ENCODE peak calls at places on chromosome 20, in seven cellular contexts. Y is choroid plexus epithelial cell, I is heart right ventricle, D is HCT116, R is tibial artery, P is GM13976, H is endothelial cell. U is an unnamed sample.

GRCh38 chr20:42359617-42360016 is 741.4 kb upstream of the CHD6 start:
- DNase-seq in P (no peak), R (no peak), I (no peak), H (no peak), Y (no peak), D (no peak), U (no peak)

GRCh38 chr20:34215711-34216381 is 25.4 kb upstream of the ASIP start:
- DNase-seq in R (peak), I (peak), H (peak), Y (peak), P (peak), D (peak), U (peak)

GRCh38 chr20:46367967-46368901 is 38.2 kb downstream of the ELMO2 start:
- DNase-seq in Y (peak), I (no peak), H (no peak), P (no peak), D (no peak), R (no peak), U (no peak)

GRCh38 chr20:18926972-18927371 is 113.4 kb downstream of the SCP2D1 start:
- DNase-seq in R (no peak), D (no peak), I (no peak), P (no peak), H (no peak), Y (no peak), U (no peak)

GRCh38 chr20:63102720-63103375 is 96.1 kb upstream of the BHLHE23 start:
- DNase-seq in H (no peak), I (no peak), P (peak), D (no peak), R (peak), Y (peak), U (peak)

GRCh38 chr20:8876381-8876780 is 192.5 kb upstream of the PLCB4 start:
- DNase-seq in H (no peak), I (no peak), P (no peak), Y (no peak), R (no peak), D (no peak), U (no peak)

GRCh38 chr20:56234110-56234509 is 14.4 kb upstream of the MC3R start:
- DNase-seq in R (no peak), H (no peak), D (no peak), I (no peak), P (no peak), Y (no peak), U (no peak)

GRCh38 chr20:461254-462198 is 807 bp downstream of the TBC1D20 start:
- DNase-seq in H (peak), Y (peak), P (peak), I (peak), D (no peak), R (no peak), U (no peak)

GRCh38 chr20:58694241-58695083 is 1.9 kb downstream of the NPEPL1 start:
- DNase-seq in I (no peak), R (peak), D (no peak), Y (no peak), H (no peak), P (peak), U (no peak)

GRCh38 chr20:51255417-51255816 is 232.5 kb upstream of the KCNG1 start:
- DNase-seq in P (no peak), I (no peak), D (no peak), Y (no peak), H (no peak), R (no peak), U (no peak)

DNA sequence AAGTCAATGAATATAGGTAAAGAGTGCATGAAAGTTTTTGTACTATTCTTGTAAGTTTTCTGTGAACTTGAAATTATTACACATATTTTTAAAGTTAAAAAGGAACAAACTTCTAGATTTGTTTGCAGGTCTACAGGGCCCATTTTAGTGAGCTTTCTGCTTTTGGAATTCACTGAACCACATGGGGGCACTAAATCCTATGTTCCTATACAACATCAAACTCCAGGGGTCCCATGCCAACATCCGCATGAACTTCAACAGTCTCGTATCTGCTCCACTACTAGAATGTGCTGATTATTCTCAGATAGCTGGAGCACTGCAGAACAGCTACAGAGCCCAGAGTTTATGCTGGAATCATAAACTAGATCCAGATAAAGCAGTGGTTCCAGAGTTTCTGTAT is 347.9 kb upstream of the SPTLC3 start:
- DNase-seq in H (peak), Y (peak), I (no peak), D (no peak), R (no peak), P (no peak), U (no peak)
- TF ChIP-seq CTCF in H (peak), Y (peak), I (peak), D (peak), R (peak), P (no peak), U (no peak)

DNA sequence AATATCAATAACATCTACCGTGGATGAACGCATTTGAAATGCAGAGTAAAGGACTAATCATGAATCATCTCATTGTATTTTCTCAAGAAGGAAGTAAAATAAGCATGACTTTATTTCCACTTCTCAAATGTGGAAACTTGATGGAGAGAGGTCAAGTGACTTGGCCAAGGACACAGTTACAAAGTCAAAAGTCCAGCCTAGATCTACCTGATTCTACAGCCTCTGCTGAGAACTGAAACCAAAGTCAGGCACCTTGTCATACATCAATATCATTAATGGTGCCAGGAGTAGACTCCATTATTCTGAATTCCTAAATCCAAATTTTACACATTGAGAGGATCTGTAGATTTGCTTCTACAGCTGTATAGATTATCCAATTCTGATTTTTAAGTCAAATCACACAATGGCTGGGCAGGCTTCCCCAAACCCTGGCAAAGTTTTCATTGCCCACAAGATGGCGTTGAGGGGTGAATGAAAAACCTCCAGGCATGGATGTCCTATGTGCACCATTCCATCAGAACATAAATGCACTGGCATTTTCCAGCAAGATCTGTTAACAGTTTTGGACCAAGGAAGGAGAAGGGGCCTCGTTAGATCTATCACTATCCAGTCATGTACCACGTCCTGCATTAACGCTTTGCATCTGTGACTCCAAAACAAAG is 423.0 kb downstream of the MAFB start:
- DNase-seq in H (peak), R (no peak), I (peak), P (no peak), Y (peak), D (no peak), U (no peak)
- TF ChIP-seq CTCF in H (peak), R (peak), I (peak), P (no peak), Y (peak), D (peak), U (no peak)

GRCh38 chr20:3000852-3001523 is 42.4 kb upstream of the GNRH2 start:
- DNase-seq in Y (peak), R (no peak), P (peak), H (no peak), I (peak), D (peak), U (no peak)
- TF ChIP-seq CTCF in Y (peak), R (peak), P (peak), H (peak), I (peak), D (peak), U (no peak)

DNA sequence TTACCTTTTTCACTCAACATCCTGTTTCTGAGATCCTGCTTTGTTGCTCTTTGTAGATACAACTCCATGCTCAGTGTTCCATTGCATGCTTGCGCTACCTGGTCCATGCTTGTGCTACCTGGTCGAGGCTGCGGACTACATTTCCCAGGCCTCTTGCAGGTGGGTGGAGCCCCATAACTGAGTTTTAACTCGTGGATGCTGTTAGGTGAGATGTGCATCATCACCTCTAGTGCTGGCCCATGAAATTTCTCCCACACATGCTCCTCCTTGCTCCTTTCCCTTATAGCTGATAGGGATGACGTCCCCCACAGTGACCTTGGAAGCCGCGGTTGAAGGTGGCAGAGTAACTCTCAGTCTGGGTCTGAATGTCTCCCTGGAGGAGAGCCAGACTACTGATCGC is 11.7 kb upstream of the PREX1 start:
- DNase-seq in Y (no peak), H (no peak), R (no peak), I (no peak), P (no peak), D (no peak), U (no peak)
- TF ChIP-seq CTCF in Y (no peak), H (no peak), R (no peak), I (no peak), P (no peak), D (no peak), U (no peak)

GRCh38 chr20:10651227-10651990 is 22.4 kb downstream of the JAG1 start:
- DNase-seq in I (peak), D (no peak), P (no peak), R (no peak), H (no peak), Y (peak), U (no peak)
- TF ChIP-seq CTCF in I (peak), D (no peak), P (peak), R (no peak), H (no peak), Y (no peak), U (no peak)

U was measured in GM20000.